ENCODE peak calls at places on chromosome 18, in four cellular contexts. B, Y, I and G are unnamed samples.
A peak's percentile ranks its signal among the peaks of the same experiment; 100 is the strongest.

GRCh38 chr18:52715961-52716360 is 376.0 kb downstream of the DCC start:
- DNase-seq in Y (no peak), B (no peak), I (no peak), G (no peak)

GRCh38 chr18:26803643-26804042 is 61.9 kb downstream of the AQP4 start:
- DNase-seq in Y (no peak), I (no peak), B (no peak), G (no peak)

GRCh38 chr18:9916067-9916684 is 2.4 kb downstream of the VAPA start:
- DNase-seq in Y (no peak), I (no peak), B (no peak), G (no peak)

GRCh38 chr18:43563780-43564179 is 286.5 kb upstream of the SYT4 start:
- DNase-seq in B (peak; percentile 62), I (peak; percentile 51), Y (no peak), G (no peak)

GRCh38 chr18:3616142-3616541 is 166.2 kb downstream of the TGIF1 start:
- DNase-seq in Y (no peak), B (no peak), I (no peak), G (no peak)

GRCh38 chr18:77093584-77093983 is 39.0 kb downstream of the MBP start:
- DNase-seq in B (no peak), Y (no peak), I (no peak), G (no peak)

GRCh38 chr18:47287911-47288635 is 36.6 kb upstream of the SKOR2 start:
- DNase-seq in I (no peak), Y (no peak), B (no peak), G (no peak)

GRCh38 chr18:26956894-26957293 is 91.4 kb upstream of the AQP4 start:
- DNase-seq in I (no peak), Y (no peak), B (no peak), G (no peak)

GRCh38 chr18:73577365-73577764 is 570.3 kb downstream of the FBXO15 start:
- DNase-seq in B (no peak), I (no peak), Y (no peak), G (no peak)

GRCh38 chr18:13217971-13218375 is 587 bp upstream of the LDLRAD4 start:
- DNase-seq in I (no peak), B (peak; percentile 13), Y (no peak), G (no peak)

GRCh38 chr18:49728542-49728941 is 84.8 kb downstream of the ACAA2 start:
- DNase-seq in I (peak; percentile 50), Y (no peak), B (peak; percentile 0), G (no peak)

GRCh38 chr18:73318732-73319479 is 451.1 kb upstream of the NETO1 start:
- DNase-seq in Y (no peak), B (no peak), I (no peak), G (no peak)

GRCh38 chr18:46754661-46755292 is 2.1 kb downstream of the ST8SIA5 start:
- DNase-seq in B (no peak), Y (no peak), I (no peak), G (no peak)

GRCh38 chr18:64271975-64272659 is 123.2 kb upstream of the LINC00305 start:
- DNase-seq in I (no peak), B (no peak), Y (no peak), G (no peak)

GRCh38 chr18:12744103-12744502 is 41.3 kb downstream of the PSMG2 start:
- DNase-seq in B (no peak), I (peak; percentile 28), Y (peak; percentile 38), G (no peak)

GRCh38 chr18:76461148-76461547 is 33.9 kb downstream of the ZNF516 start:
- DNase-seq in Y (no peak), B (no peak), I (no peak), G (no peak)

GRCh38 chr18:4204151-4204720 is 250.9 kb downstream of the DLGAP1 start:
- DNase-seq in I (no peak), Y (no peak), B (no peak), G (no peak)

GRCh38 chr18:13612111-13612997 is 114.0 kb downstream of the FAM210A start:
- DNase-seq in B (no peak), Y (no peak), I (no peak), G (no peak)

GRCh38 chr18:5974696-5975095 is 79.4 kb upstream of the TMEM200C start:
- DNase-seq in Y (no peak), B (no peak), I (no peak), G (no peak)

GRCh38 chr18:50654658-50655550 is 95.0 kb downstream of the MAPK4 start:
- DNase-seq in B (no peak), Y (no peak), I (no peak), G (no peak)

GRCh38 chr18:79139206-79139605 is 70.0 kb downstream of the ATP9B start:
- DNase-seq in I (no peak), Y (no peak), B (no peak), G (no peak)

GRCh38 chr18:27970321-27970720 is 206.6 kb downstream of the CDH2 start:
- DNase-seq in I (no peak), Y (no peak), B (no peak), G (no peak)

GRCh38 chr18:22705328-22705727 is 227.8 kb upstream of the RBBP8 start:
- DNase-seq in B (no peak), I (no peak), Y (no peak), G (no peak)

GRCh38 chr18:49788327-49788908 is 24.9 kb downstream of the ACAA2 start:
- DNase-seq in B (no peak), Y (peak; percentile 28), I (no peak), G (no peak)

GRCh38 chr18:56645415-56646016 is 5.6 kb upstream of the WDR7 start:
- DNase-seq in B (peak; percentile 16), I (peak; percentile 15), Y (peak; percentile 29), G (no peak)

GRCh38 chr18:71398530-71398929 is 1109.7 kb downstream of the SOCS6 start:
- DNase-seq in Y (no peak), B (peak; percentile 50), I (peak; percentile 32), G (peak; percentile 49)

GRCh38 chr18:44135791-44136190 is 544.9 kb upstream of the SETBP1 start:
- DNase-seq in B (no peak), Y (no peak), I (no peak), G (no peak)

GRCh38 chr18:77206676-77207370 is 42.8 kb upstream of the GALR1 start:
- DNase-seq in B (no peak), Y (no peak), I (no peak), G (no peak)

GRCh38 chr18:7273301-7273911 is 42.5 kb downstream of the LRRC30 start:
- DNase-seq in B (no peak), Y (no peak), I (no peak), G (no peak)

GRCh38 chr18:6842081-6842480 is 112.6 kb downstream of the ARHGAP28 start:
- DNase-seq in Y (no peak), B (no peak), I (peak; percentile 61), G (no peak)